ENCODE peak calls at places on chromosomes 2 and 18, in eight cellular contexts. One of them, this sample, is unnamed.
A peak's percentile ranks its signal among the peaks of the same experiment; 100 is the strongest.

GRCh38 chr2:118046628-118047210 is 32.8 kb upstream of the CCDC93 start:
- DNase-seq in MM.1S: peak; percentile 65
- DNase-seq in mesendoderm: peak; percentile 51
- DNase-seq in Karpas-422: peak; percentile 84
- DNase-seq in colonic mucosa: no peak
- DNase-seq in neuronal stem cell: no peak
- DNase-seq in astrocyte: peak; percentile 35
- DNase-seq in mammary epithelial cell: peak; percentile 21
- DNase-seq in this sample: no peak

GRCh38 chr18:33440011-33440383 is 524 bp downstream of the CCDC178 start:
- DNase-seq in MM.1S: no peak
- DNase-seq in Karpas-422: no peak
- DNase-seq in mammary epithelial cell: peak; percentile 1
- DNase-seq in mesendoderm: peak; percentile 68
- DNase-seq in neuronal stem cell: peak; percentile 48
- DNase-seq in astrocyte: peak; percentile 64
- DNase-seq in colonic mucosa: peak; percentile 32
- DNase-seq in this sample: peak; percentile 88

GRCh38 chr2:10091182-10091932 is 11.1 kb upstream of the CYS1 start:
- DNase-seq in astrocyte: no peak
- DNase-seq in mesendoderm: no peak
- DNase-seq in mammary epithelial cell: no peak
- DNase-seq in colonic mucosa: peak; percentile 58
- DNase-seq in Karpas-422: no peak
- DNase-seq in MM.1S: no peak
- DNase-seq in neuronal stem cell: no peak
- DNase-seq in this sample: no peak

GRCh38 chr2:105798595-105798994 is 53.9 kb downstream of the NCK2 start:
- DNase-seq in colonic mucosa: no peak
- DNase-seq in mammary epithelial cell: no peak
- DNase-seq in mesendoderm: no peak
- DNase-seq in Karpas-422: no peak
- DNase-seq in MM.1S: peak; percentile 61
- DNase-seq in neuronal stem cell: no peak
- DNase-seq in astrocyte: no peak
- DNase-seq in this sample: no peak

GRCh38 chr18:45687617-45688016 is 36.4 kb upstream of the SLC14A1 start:
- DNase-seq in Karpas-422: peak; percentile 83
- DNase-seq in MM.1S: peak; percentile 43
- DNase-seq in mammary epithelial cell: no peak
- DNase-seq in mesendoderm: no peak
- DNase-seq in colonic mucosa: no peak
- DNase-seq in astrocyte: no peak
- DNase-seq in neuronal stem cell: no peak
- DNase-seq in this sample: no peak

GRCh38 chr2:29000481-29000880 is 19.4 kb downstream of the TOGARAM2 start:
- DNase-seq in colonic mucosa: peak; percentile 49
- DNase-seq in mesendoderm: no peak
- DNase-seq in Karpas-422: peak; percentile 69
- DNase-seq in mammary epithelial cell: no peak
- DNase-seq in neuronal stem cell: no peak
- DNase-seq in MM.1S: no peak
- DNase-seq in astrocyte: no peak
- DNase-seq in this sample: no peak

GRCh38 chr18:37481058-37481457 is 84.5 kb downstream of the CELF4 start:
- DNase-seq in mammary epithelial cell: no peak
- DNase-seq in colonic mucosa: no peak
- DNase-seq in MM.1S: no peak
- DNase-seq in Karpas-422: no peak
- DNase-seq in neuronal stem cell: no peak
- DNase-seq in astrocyte: no peak
- DNase-seq in mesendoderm: peak; percentile 39
- DNase-seq in this sample: peak; percentile 74

GRCh38 chr2:199495147-199495546 is 37.4 kb upstream of the SATB2 start:
- DNase-seq in MM.1S: no peak
- DNase-seq in neuronal stem cell: no peak
- DNase-seq in mammary epithelial cell: peak; percentile 21
- DNase-seq in mesendoderm: no peak
- DNase-seq in colonic mucosa: no peak
- DNase-seq in Karpas-422: no peak
- DNase-seq in astrocyte: no peak
- DNase-seq in this sample: no peak

GRCh38 chr2:216535454-216535995 is 36.9 kb downstream of the RPL37A start:
- DNase-seq in neuronal stem cell: no peak
- DNase-seq in mesendoderm: no peak
- DNase-seq in Karpas-422: no peak
- DNase-seq in mammary epithelial cell: peak; percentile 71
- DNase-seq in MM.1S: no peak
- DNase-seq in colonic mucosa: no peak
- DNase-seq in astrocyte: peak; percentile 95
- DNase-seq in this sample: peak; percentile 44
- H3K27ac ChIP-seq in neuronal stem cell: no peak overlapping the region
- H3K27ac ChIP-seq in mesendoderm: no peak overlapping the region
- H3K27ac ChIP-seq in Karpas-422: no peak overlapping the region
- H3K27ac ChIP-seq in mammary epithelial cell: peak overlapping the region; percentile 60
- H3K27ac ChIP-seq in MM.1S: no peak overlapping the region
- H3K27ac ChIP-seq in colonic mucosa: peak overlapping the region; percentile 20
- H3K27ac ChIP-seq in astrocyte: peak overlapping the region; percentile 60
- H3K27ac ChIP-seq in this sample: no peak overlapping the region

GRCh38 chr2:11805920-11806319 is 59.5 kb downstream of the LPIN1 start:
- DNase-seq in neuronal stem cell: no peak
- DNase-seq in astrocyte: no peak
- DNase-seq in mammary epithelial cell: no peak
- DNase-seq in colonic mucosa: no peak
- DNase-seq in mesendoderm: no peak
- DNase-seq in Karpas-422: no peak
- DNase-seq in MM.1S: no peak
- DNase-seq in this sample: peak; percentile 26
- H3K36me3 ChIP-seq in neuronal stem cell: peaks cover 90% of the 10 kb centered on the region
- H3K36me3 ChIP-seq in astrocyte: peaks cover 37% of the 10 kb centered on the region
- H3K36me3 ChIP-seq in mammary epithelial cell: peaks cover 39% of the 10 kb centered on the region
- H3K36me3 ChIP-seq in colonic mucosa: peaks cover 21% of the 10 kb centered on the region
- H3K36me3 ChIP-seq in mesendoderm: peaks cover 3% of the 10 kb centered on the region
- H3K36me3 ChIP-seq in Karpas-422: no peaks in the 10 kb centered on the region
- H3K36me3 ChIP-seq in MM.1S: peaks cover 49% of the 10 kb centered on the region
- H3K36me3 ChIP-seq in this sample: peaks cover 60% of the 10 kb centered on the region

DNA sequence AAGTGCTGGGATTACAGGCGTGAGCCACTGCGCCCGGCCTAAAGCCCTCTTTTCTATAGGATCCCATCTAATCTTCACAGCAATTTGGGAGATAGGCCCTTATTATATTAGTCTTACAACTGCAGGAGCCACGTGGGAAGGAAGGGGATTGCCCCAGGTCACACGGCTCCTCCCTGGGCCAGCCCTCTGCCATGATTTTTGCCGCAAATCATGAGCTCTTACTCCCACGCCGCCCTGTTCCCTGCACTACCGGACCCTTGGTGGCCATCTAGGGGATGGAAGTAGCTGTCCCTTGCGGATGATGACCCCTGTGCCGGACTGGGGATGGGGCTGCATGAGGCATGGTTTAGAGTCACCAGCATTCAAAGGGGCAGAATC is 28.4 kb upstream of the PTMA start:
- DNase-seq in colonic mucosa: no peak
- DNase-seq in neuronal stem cell: no peak
- DNase-seq in astrocyte: no peak
- DNase-seq in mesendoderm: peak; percentile 81
- DNase-seq in Karpas-422: no peak
- DNase-seq in MM.1S: no peak
- DNase-seq in mammary epithelial cell: no peak
- DNase-seq in this sample: no peak
- H3K9ac ChIP-seq in colonic mucosa: no peak overlapping the region
- H3K9ac ChIP-seq in neuronal stem cell: peak overlapping the region; percentile 79
- H3K9ac ChIP-seq in astrocyte: no peak overlapping the region
- H3K9ac ChIP-seq in mesendoderm: peak overlapping the region; percentile 66
- H3K9ac ChIP-seq in Karpas-422: peak overlapping the region; percentile 97
- H3K9ac ChIP-seq in MM.1S: no peak overlapping the region
- H3K9ac ChIP-seq in mammary epithelial cell: no peak overlapping the region
- H3K9ac ChIP-seq in this sample: peak overlapping the region; percentile 24

DNA sequence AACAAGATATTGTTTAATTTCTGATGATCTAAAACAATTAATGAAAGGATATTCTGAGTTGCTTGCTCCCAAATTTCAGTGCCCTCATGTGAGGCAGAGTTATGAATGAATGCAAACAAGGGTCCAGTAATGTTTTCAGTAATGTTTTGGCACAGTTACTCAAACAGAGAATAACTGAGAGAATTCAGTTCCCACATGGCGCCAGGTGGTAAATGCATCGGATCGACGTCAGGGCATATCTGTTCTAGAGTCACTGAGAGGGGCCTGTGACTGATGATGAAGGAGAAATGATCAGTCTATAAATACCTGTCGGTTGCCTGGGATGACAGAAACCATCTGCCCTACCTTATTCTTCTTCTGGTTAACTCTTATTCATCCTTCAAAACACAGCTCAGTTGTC is 81.4 kb downstream of the KCNS3 start:
- DNase-seq in astrocyte: no peak
- DNase-seq in colonic mucosa: no peak
- DNase-seq in mesendoderm: no peak
- DNase-seq in Karpas-422: no peak
- DNase-seq in neuronal stem cell: no peak
- DNase-seq in mammary epithelial cell: no peak
- DNase-seq in MM.1S: no peak
- DNase-seq in this sample: no peak
- H3K27ac ChIP-seq in astrocyte: no peak overlapping the region
- H3K27ac ChIP-seq in colonic mucosa: no peak overlapping the region
- H3K27ac ChIP-seq in mesendoderm: no peak overlapping the region
- H3K27ac ChIP-seq in Karpas-422: no peak overlapping the region
- H3K27ac ChIP-seq in neuronal stem cell: no peak overlapping the region
- H3K27ac ChIP-seq in mammary epithelial cell: no peak overlapping the region
- H3K27ac ChIP-seq in MM.1S: no peak overlapping the region
- H3K27ac ChIP-seq in this sample: no peak overlapping the region

GRCh38 chr2:73937899-73938298 is 11.2 kb downstream of the DGUOK start:
- DNase-seq in astrocyte: no peak
- DNase-seq in Karpas-422: no peak
- DNase-seq in neuronal stem cell: no peak
- DNase-seq in mesendoderm: no peak
- DNase-seq in mammary epithelial cell: no peak
- DNase-seq in colonic mucosa: no peak
- DNase-seq in MM.1S: no peak
- DNase-seq in this sample: peak; percentile 22

GRCh38 chr2:73942664-73943063 is 16.0 kb downstream of the DGUOK start:
- DNase-seq in neuronal stem cell: no peak
- DNase-seq in mammary epithelial cell: no peak
- DNase-seq in mesendoderm: no peak
- DNase-seq in Karpas-422: no peak
- DNase-seq in colonic mucosa: no peak
- DNase-seq in MM.1S: no peak
- DNase-seq in astrocyte: no peak
- DNase-seq in this sample: no peak

GRCh38 chr2:73937103-73937885 is 10.6 kb downstream of the DGUOK start:
- DNase-seq in mammary epithelial cell: no peak
- DNase-seq in colonic mucosa: no peak
- DNase-seq in MM.1S: no peak
- DNase-seq in mesendoderm: no peak
- DNase-seq in astrocyte: peak; percentile 84
- DNase-seq in neuronal stem cell: no peak
- DNase-seq in Karpas-422: no peak
- DNase-seq in this sample: peak; percentile 26

GRCh38 chr2:73938761-73939352 is 12.2 kb downstream of the DGUOK start:
- DNase-seq in mesendoderm: no peak
- DNase-seq in neuronal stem cell: no peak
- DNase-seq in MM.1S: no peak
- DNase-seq in astrocyte: peak; percentile 92
- DNase-seq in Karpas-422: no peak
- DNase-seq in colonic mucosa: no peak
- DNase-seq in mammary epithelial cell: peak; percentile 90
- DNase-seq in this sample: no peak

GRCh38 chr2:73939419-73939818 is 12.7 kb downstream of the DGUOK start:
- DNase-seq in colonic mucosa: no peak
- DNase-seq in mammary epithelial cell: peak; percentile 98
- DNase-seq in Karpas-422: no peak
- DNase-seq in MM.1S: no peak
- DNase-seq in neuronal stem cell: no peak
- DNase-seq in astrocyte: peak; percentile 65
- DNase-seq in mesendoderm: peak; percentile 47
- DNase-seq in this sample: peak; percentile 61
- H3K36me3 ChIP-seq in colonic mucosa: no peaks in the 10 kb centered on the region
- H3K36me3 ChIP-seq in mammary epithelial cell: peaks cover 4% of the 10 kb centered on the region
- H3K36me3 ChIP-seq in Karpas-422: peaks cover 47% of the 10 kb centered on the region
- H3K36me3 ChIP-seq in MM.1S: no peaks in the 10 kb centered on the region
- H3K36me3 ChIP-seq in neuronal stem cell: peaks cover 98% of the 10 kb centered on the region
- H3K36me3 ChIP-seq in astrocyte: peaks cover 6% of the 10 kb centered on the region
- H3K36me3 ChIP-seq in mesendoderm: peaks cover 2% of the 10 kb centered on the region
- H3K36me3 ChIP-seq in this sample: peaks cover 65% of the 10 kb centered on the region

GRCh38 chr18:47075098-47075883 is 39.9 kb upstream of the ELOA2 start:
- DNase-seq in mesendoderm: peak; percentile 57
- DNase-seq in Karpas-422: no peak
- DNase-seq in mammary epithelial cell: peak; percentile 12
- DNase-seq in colonic mucosa: peak; percentile 31
- DNase-seq in neuronal stem cell: no peak
- DNase-seq in astrocyte: peak; percentile 5
- DNase-seq in MM.1S: no peak
- DNase-seq in this sample: peak; percentile 69
- H3K9ac ChIP-seq in mesendoderm: no peak overlapping the region
- H3K9ac ChIP-seq in Karpas-422: no peak overlapping the region
- H3K9ac ChIP-seq in mammary epithelial cell: no peak overlapping the region
- H3K9ac ChIP-seq in colonic mucosa: no peak overlapping the region
- H3K9ac ChIP-seq in neuronal stem cell: no peak overlapping the region
- H3K9ac ChIP-seq in astrocyte: no peak overlapping the region
- H3K9ac ChIP-seq in MM.1S: no peak overlapping the region
- H3K9ac ChIP-seq in this sample: no peak overlapping the region

GRCh38 chr2:237315881-237316225 is 98.1 kb downstream of the COL6A3 start:
- DNase-seq in mesendoderm: peak; percentile 23
- DNase-seq in colonic mucosa: no peak
- DNase-seq in neuronal stem cell: no peak
- DNase-seq in mammary epithelial cell: no peak
- DNase-seq in Karpas-422: no peak
- DNase-seq in astrocyte: peak; percentile 59
- DNase-seq in MM.1S: no peak
- DNase-seq in this sample: no peak
- H3K27ac ChIP-seq in mesendoderm: no peak overlapping the region
- H3K27ac ChIP-seq in colonic mucosa: peak overlapping the region; percentile 65
- H3K27ac ChIP-seq in neuronal stem cell: no peak overlapping the region
- H3K27ac ChIP-seq in mammary epithelial cell: no peak overlapping the region
- H3K27ac ChIP-seq in Karpas-422: no peak overlapping the region
- H3K27ac ChIP-seq in astrocyte: peak overlapping the region; percentile 90
- H3K27ac ChIP-seq in MM.1S: no peak overlapping the region
- H3K27ac ChIP-seq in this sample: no peak overlapping the region

DNA sequence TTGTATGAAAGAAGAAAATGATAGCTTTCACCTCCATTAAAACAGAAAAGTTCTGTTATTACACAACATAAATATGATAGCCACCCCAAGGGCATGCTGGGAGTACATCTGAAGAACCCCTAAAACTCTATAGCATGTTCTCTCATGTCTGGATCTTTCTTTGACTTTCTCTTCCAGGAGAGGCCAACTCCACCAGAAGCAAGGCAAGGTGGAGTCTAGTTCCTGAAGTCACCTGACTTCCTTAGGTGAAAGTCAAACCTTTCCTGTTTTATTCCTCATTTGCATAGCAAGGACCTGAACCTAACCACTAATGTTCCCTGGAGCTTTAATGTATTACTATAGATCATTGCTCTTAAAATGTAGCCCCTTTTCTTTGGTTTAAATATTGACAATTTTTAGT is 5.7 kb downstream of the STAT1 start:
- DNase-seq in mesendoderm: no peak
- DNase-seq in MM.1S: no peak
- DNase-seq in neuronal stem cell: no peak
- DNase-seq in astrocyte: no peak
- DNase-seq in mammary epithelial cell: no peak
- DNase-seq in colonic mucosa: no peak
- DNase-seq in Karpas-422: no peak
- DNase-seq in this sample: no peak
- H3K36me3 ChIP-seq in mesendoderm: peaks cover 2% of the 10 kb centered on the region
- H3K36me3 ChIP-seq in MM.1S: peaks cover 7% of the 10 kb centered on the region
- H3K36me3 ChIP-seq in neuronal stem cell: peaks cover 82% of the 10 kb centered on the region
- H3K36me3 ChIP-seq in astrocyte: peaks cover 38% of the 10 kb centered on the region
- H3K36me3 ChIP-seq in mammary epithelial cell: peaks cover 37% of the 10 kb centered on the region
- H3K36me3 ChIP-seq in colonic mucosa: peaks cover 33% of the 10 kb centered on the region
- H3K36me3 ChIP-seq in Karpas-422: peaks cover 68% of the 10 kb centered on the region
- H3K36me3 ChIP-seq in this sample: peaks cover 82% of the 10 kb centered on the region

This sample was measured in endodermal cell.